ENCODE peak calls at places on chromosome 10, in ten cellular contexts. F, S, Q, N, L, W, E, M, Z and D are unnamed samples.

GRCh38 chr10:48509974-48510692 is 94.7 kb downstream of the ARHGAP22 start:
- DNase-seq in S (no peak), L (no peak), Q (no peak), F (no peak), W (no peak), E (no peak), Z (no peak), M (no peak), N (no peak), D (no peak)

GRCh38 chr10:47044741-47045140 is 133.5 kb downstream of the PTPN20 start:
- DNase-seq in E (no peak), L (peak; percentile 56), F (no peak), N (no peak), S (no peak), M (peak; percentile 9), W (no peak), Z (peak; percentile 68), Q (no peak), D (no peak)

GRCh38 chr10:30433286-30433778 is 652 bp upstream of the MAP3K8 start:
- DNase-seq in M (peak; percentile 82), Q (peak; percentile 64), N (peak; percentile 83), W (peak; percentile 96), E (peak; percentile 95), S (no peak), Z (peak; percentile 88), L (peak; percentile 91), F (peak; percentile 84), D (peak; percentile 84)

GRCh38 chr10:9814285-9814866 is 1203.3 kb upstream of the CELF2 start:
- DNase-seq in W (no peak), F (no peak), S (no peak), Z (no peak), M (no peak), N (no peak), L (no peak), E (no peak), Q (no peak), D (no peak)

GRCh38 chr10:11180228-11180627 is 162.6 kb downstream of the CELF2 start:
- DNase-seq in L (peak; percentile 69), E (no peak), F (no peak), S (no peak), M (no peak), W (no peak), Z (no peak), Q (no peak), N (no peak), D (no peak)

GRCh38 chr10:67076175-67076574 is 150.3 kb downstream of the LRRTM3 start:
- DNase-seq in F (no peak), E (no peak), L (no peak), Q (no peak), N (no peak), W (no peak), M (peak; percentile 60), S (no peak), Z (no peak), D (no peak)

GRCh38 chr10:44897049-44897448 is 14.1 kb upstream of the TMEM72 start:
- DNase-seq in F (no peak), L (no peak), E (no peak), N (no peak), Q (no peak), M (no peak), Z (no peak), S (no peak), W (no peak), D (no peak)

GRCh38 chr10:121595806-121596667 is 2.2 kb downstream of the FGFR2 start:
- DNase-seq in E (no peak), F (peak; percentile 63), M (peak; percentile 16), L (no peak), W (no peak), N (no peak), Q (no peak), S (no peak), Z (peak; percentile 47), D (no peak)

GRCh38 chr10:33107953-33108352 is 149.9 kb upstream of the ITGB1 start:
- DNase-seq in E (no peak), N (no peak), Z (no peak), M (no peak), W (no peak), Q (no peak), L (no peak), F (peak; percentile 24), S (no peak), D (no peak)

GRCh38 chr10:101560293-101561067 is 27.6 kb downstream of the POLL start:
- DNase-seq in E (no peak), L (no peak), Z (peak; percentile 51), M (no peak), F (no peak), Q (no peak), W (no peak), S (no peak), N (no peak), D (no peak)

GRCh38 chr10:121481222-121481621 is 117.0 kb downstream of the FGFR2 start:
- DNase-seq in E (no peak), Q (no peak), F (no peak), N (no peak), W (no peak), Z (no peak), S (no peak), M (no peak), L (no peak), D (no peak)

GRCh38 chr10:34906021-34906965 is 91.2 kb upstream of the PARD3 start:
- DNase-seq in L (no peak), N (no peak), F (peak; percentile 45), Z (peak; percentile 76), W (no peak), E (no peak), S (no peak), Q (no peak), M (no peak), D (peak; percentile 42)

GRCh38 chr10:2335626-2336025 is 598.3 kb upstream of the ADARB2 start:
- DNase-seq in Z (no peak), L (no peak), M (no peak), S (no peak), Q (no peak), E (no peak), W (no peak), F (no peak), N (no peak), D (no peak)

GRCh38 chr10:22573820-22574569 is 140.4 kb downstream of the PIP4K2A start:
- DNase-seq in Q (peak; percentile 32), S (no peak), E (no peak), L (no peak), N (no peak), Z (no peak), W (no peak), F (no peak), M (peak; percentile 19), D (no peak)

GRCh38 chr10:114902151-114902550 is 35.8 kb upstream of the TRUB1 start:
- DNase-seq in F (no peak), W (no peak), M (no peak), Q (no peak), N (no peak), E (no peak), L (no peak), Z (no peak), S (no peak), D (no peak)

DNA sequence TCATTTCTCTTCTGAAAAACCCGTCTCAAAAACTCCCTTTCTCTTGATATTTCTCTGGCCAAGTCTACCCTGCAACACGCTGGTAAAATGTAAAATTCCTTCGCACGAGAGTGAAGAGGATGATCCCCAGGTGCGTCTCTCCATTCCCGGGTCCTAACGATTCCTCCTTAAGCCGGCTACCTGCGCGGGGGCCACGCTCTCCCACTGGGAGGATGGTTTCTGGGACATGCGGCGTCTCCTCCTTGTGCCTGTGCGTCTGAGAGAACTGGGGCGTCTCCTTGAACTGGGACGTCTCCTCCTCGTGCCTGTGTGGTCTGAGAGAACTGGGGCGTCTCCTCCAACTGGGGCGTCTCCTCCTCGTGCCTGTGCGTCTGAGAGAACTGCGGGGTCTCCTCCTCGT is 149.9 kb downstream of the WDR37 start:
- DNase-seq in W (no peak), Q (no peak), E (no peak), N (no peak), M (no peak), S (no peak), L (peak; percentile 38), F (no peak), Z (no peak), D (no peak)
- H3K9me3 ChIP-seq in W (no peaks in the 10 kb centered on the region), Q (no peaks in the 10 kb centered on the region), E (no peaks in the 10 kb centered on the region), N (no peaks in the 10 kb centered on the region), M (no peaks in the 10 kb centered on the region), S (no peaks in the 10 kb centered on the region), L (no peaks in the 10 kb centered on the region), F (no peaks in the 10 kb centered on the region), Z (no peaks in the 10 kb centered on the region), D (no peaks in the 10 kb centered on the region)

GRCh38 chr10:79262959-79263746 is 84.1 kb upstream of the PPIF start:
- DNase-seq in M (no peak), W (no peak), Q (no peak), N (no peak), E (no peak), Z (no peak), S (no peak), L (no peak), F (no peak), D (no peak)

GRCh38 chr10:79266092-79266491 is 81.2 kb upstream of the PPIF start:
- DNase-seq in W (no peak), N (no peak), Z (peak; percentile 88), M (no peak), E (peak; percentile 71), Q (no peak), F (no peak), S (peak; percentile 43), L (no peak), D (no peak)

GRCh38 chr10:79266543-79267312 is 80.5 kb upstream of the PPIF start:
- DNase-seq in W (no peak), M (peak; percentile 33), E (peak; percentile 86), N (peak; percentile 70), L (peak; percentile 84), F (no peak), S (peak; percentile 68), Z (peak; percentile 94), Q (no peak), D (no peak)

GRCh38 chr10:79263951-79264350 is 83.3 kb upstream of the PPIF start:
- DNase-seq in S (no peak), F (no peak), W (no peak), L (no peak), E (no peak), N (no peak), Q (no peak), M (no peak), Z (no peak), D (no peak)

GRCh38 chr10:79264942-79265341 is 82.3 kb upstream of the PPIF start:
- DNase-seq in F (no peak), M (peak; percentile 39), W (no peak), Q (no peak), E (peak; percentile 65), S (no peak), N (peak; percentile 63), Z (no peak), L (no peak), D (no peak)
- H3K4me1 ChIP-seq in F (peaks cover 36% of the 10 kb centered on the region), M (peaks cover 48% of the 10 kb centered on the region), W (peaks cover 99% of the 10 kb centered on the region), Q (peaks cover 7% of the 10 kb centered on the region), E (peaks cover 38% of the 10 kb centered on the region), S (peaks cover 38% of the 10 kb centered on the region), N (peaks cover 100% of the 10 kb centered on the region), Z (peaks cover 43% of the 10 kb centered on the region), L (peaks cover 80% of the 10 kb centered on the region), D (peaks cover 61% of the 10 kb centered on the region)

GRCh38 chr10:105592468-105592867 is 951.4 kb downstream of the SORCS3 start:
- DNase-seq in W (no peak), F (no peak), N (no peak), M (no peak), S (no peak), L (no peak), Q (no peak), E (no peak), Z (no peak), D (no peak)
- H3K9me3 ChIP-seq in W (no peaks in the 10 kb centered on the region), F (no peaks in the 10 kb centered on the region), N (no peaks in the 10 kb centered on the region), M (no peaks in the 10 kb centered on the region), S (no peaks in the 10 kb centered on the region), L (no peaks in the 10 kb centered on the region), Q (peaks cover 19% of the 10 kb centered on the region), E (no peaks in the 10 kb centered on the region), Z (no peaks in the 10 kb centered on the region), D (no peaks in the 10 kb centered on the region)

GRCh38 chr10:74167443-74167842 is 16.4 kb downstream of the ADK start:
- DNase-seq in F (no peak), S (no peak), Q (no peak), W (no peak), M (no peak), Z (no peak), N (no peak), L (no peak), E (no peak), D (no peak)
- H3K4me1 ChIP-seq in F (peaks cover 2% of the 10 kb centered on the region), S (no peaks in the 10 kb centered on the region), Q (peaks cover 13% of the 10 kb centered on the region), W (no peaks in the 10 kb centered on the region), M (peaks cover 10% of the 10 kb centered on the region), Z (no peaks in the 10 kb centered on the region), N (peaks cover 22% of the 10 kb centered on the region), L (peaks cover 6% of the 10 kb centered on the region), E (no peaks in the 10 kb centered on the region), D (no peaks in the 10 kb centered on the region)